ENCODE peak calls at places on chromosomes 2 and 18, in ten cellular contexts. G is GM12891, K is psoas muscle, Q is astrocyte of the spinal cord, X is glutamatergic neuron, F is D341Med, S is hippocampal formation, M is globus pallidus, U is SW480, L is fibroblast of mammary gland. W is an unnamed sample.

GRCh38 chr2:214607051-214607450 is 196.2 kb downstream of the VWC2L start:
- DNase-seq in L (no peak), X (no peak), K (no peak), U (no peak), M (no peak), Q (no peak), G (no peak), S (no peak), F (no peak), W (no peak)

GRCh38 chr18:80034852-80035406 is 695 bp downstream of the RBFA start:
- DNase-seq in U (no peak), X (no peak), F (no peak), S (no peak), G (no peak), M (no peak), K (no peak), Q (peak), L (peak), W (peak)

GRCh38 chr18:79413025-79413424 is 17.3 kb downstream of the NFATC1 start:
- DNase-seq in G (no peak), M (no peak), X (no peak), U (no peak), Q (no peak), F (no peak), S (no peak), K (no peak), L (no peak), W (no peak)

GRCh38 chr2:119367472-119368099 is 809 bp downstream of the DBI start:
- DNase-seq in U (peak), F (peak), S (peak), M (peak), G (peak), K (peak), L (peak), X (peak), Q (no peak), W (peak)

GRCh38 chr2:111221701-111222100 is 101.0 kb downstream of the BCL2L11 start:
- DNase-seq in M (no peak), K (no peak), S (no peak), L (no peak), X (no peak), G (no peak), Q (no peak), U (no peak), F (no peak), W (no peak)

GRCh38 chr2:120747281-120747680 is 11.6 kb downstream of the GLI2 start:
- DNase-seq in M (no peak), K (no peak), S (no peak), Q (no peak), X (no peak), F (peak), L (no peak), G (no peak), U (no peak), W (no peak)

GRCh38 chr18:21364471-21364870 is 122.4 kb downstream of the GREB1L start:
- DNase-seq in Q (no peak), F (no peak), X (no peak), U (no peak), L (no peak), G (no peak), K (no peak), S (no peak), M (no peak), W (no peak)

GRCh38 chr2:234412726-234413125 is 84.2 kb downstream of the ARL4C start:
- DNase-seq in G (no peak), K (no peak), X (no peak), M (no peak), L (peak), S (no peak), F (no peak), Q (no peak), U (peak), W (no peak)

GRCh38 chr2:174681983-174682577 is 82.2 kb downstream of the CHRNA1 start:
- DNase-seq in S (no peak), G (peak), M (no peak), U (no peak), F (peak), K (peak), L (peak), Q (peak), X (peak), W (no peak)

GRCh38 chr2:240247241-240247867 is 106.9 kb upstream of the OTOS start:
- DNase-seq in F (no peak), Q (no peak), X (no peak), K (no peak), G (no peak), S (no peak), L (peak), U (no peak), M (no peak), W (no peak)

GRCh38 chr2:25491003-25491696 is 149.4 kb upstream of the DNMT3A start:
- DNase-seq in F (no peak), S (no peak), X (no peak), U (no peak), Q (peak), G (no peak), M (no peak), K (no peak), L (peak), W (no peak)

W was measured in RPMI8226.